ENCODE peak calls at places on chromosome 2, in four cellular contexts. O is prostate gland, A is H7, S is NCI-H1436. J is an unnamed sample.
A peak's percentile ranks its signal among the peaks of the same experiment; 100 is the strongest.

GRCh38 chr2:44237221-44237620 is 38.1 kb upstream of the SLC3A1 start:
- DNase-seq in S (no peak), O (no peak), A (no peak), J (peak; percentile 9)

GRCh38 chr2:10036095-10036879 is 7.1 kb upstream of the KLF11 start:
- DNase-seq in O (no peak), A (peak; percentile 86), S (no peak), J (no peak)

GRCh38 chr2:31404302-31404701 is 10.2 kb downstream of the XDH start:
- DNase-seq in O (no peak), A (no peak), S (no peak), J (no peak)

GRCh38 chr2:197037863-197038398 is 111.4 kb upstream of the PGAP1 start:
- DNase-seq in S (no peak), O (no peak), A (no peak), J (no peak)

GRCh38 chr2:197777823-197778407 is 7.2 kb downstream of the BOLL start:
- DNase-seq in O (no peak), S (no peak), A (peak; percentile 23), J (peak; percentile 12)

GRCh38 chr2:128362889-128363228 is 44.2 kb upstream of the HS6ST1 start:
- DNase-seq in A (peak; percentile 87), S (no peak), O (peak; percentile 55), J (no peak)

GRCh38 chr2:163401481-163401880 is 334.3 kb downstream of the FIGN start:
- DNase-seq in S (no peak), A (no peak), O (no peak), J (no peak)

GRCh38 chr2:28563869-28564268 is 68.0 kb downstream of the PLB1 start:
- DNase-seq in S (no peak), A (no peak), O (no peak), J (no peak)

GRCh38 chr2:73063909-73064875 is 7.3 kb downstream of the SFXN5 start:
- DNase-seq in A (peak; percentile 59), S (no peak), O (no peak), J (no peak)

GRCh38 chr2:213995400-213996105 is 415.3 kb upstream of the VWC2L start:
- DNase-seq in S (no peak), O (no peak), A (no peak), J (no peak)

GRCh38 chr2:31246184-31246852 is 12.4 kb downstream of the EHD3 start:
- DNase-seq in S (no peak), O (no peak), A (peak; percentile 13), J (no peak)

GRCh38 chr2:72949642-72950041 is 32.3 kb downstream of the EMX1 start:
- DNase-seq in S (no peak), A (no peak), O (no peak), J (no peak)

GRCh38 chr2:152950125-152950524 is 231.7 kb downstream of the ARL6IP6 start:
- DNase-seq in S (no peak), A (peak; percentile 4), O (no peak), J (no peak)

GRCh38 chr2:46657042-46657504 is 177.7 kb downstream of the TMEM247 start:
- DNase-seq in O (no peak), S (no peak), A (peak; percentile 55), J (no peak)

GRCh38 chr2:204407209-204408070 is 137.8 kb upstream of the PARD3B start:
- DNase-seq in S (no peak), O (no peak), A (no peak), J (no peak)

GRCh38 chr2:101829018-101829396 is 131.5 kb downstream of the MAP4K4 start:
- DNase-seq in S (no peak), A (no peak), O (no peak), J (no peak)

GRCh38 chr2:97906309-97906708 is 89.4 kb downstream of the TMEM131 start:
- DNase-seq in S (no peak), A (no peak), O (no peak), J (no peak)

GRCh38 chr2:201644001-201644400 is 698 bp upstream of the TMEM237 start:
- DNase-seq in S (no peak), O (peak; percentile 58), A (no peak), J (no peak)

GRCh38 chr2:218015831-218016521 is 13.2 kb upstream of the TNS1 start:
- DNase-seq in A (no peak), S (no peak), O (no peak), J (no peak)

GRCh38 chr2:222703866-222704265 is 32.4 kb downstream of the MOGAT1 start:
- DNase-seq in A (no peak), S (no peak), O (no peak), J (no peak)

GRCh38 chr2:186508263-186508662 is 22.2 kb downstream of the ZC3H15 start:
- DNase-seq in A (no peak), S (no peak), O (no peak), J (no peak)

GRCh38 chr2:61793389-61793836 is 60.4 kb downstream of the FAM161A start:
- DNase-seq in A (peak; percentile 87), S (peak; percentile 45), O (peak; percentile 49), J (peak; percentile 65)

GRCh38 chr2:38127277-38127676 is 51.3 kb upstream of the CYP1B1 start:
- DNase-seq in A (no peak), O (no peak), S (no peak), J (no peak)

GRCh38 chr2:240457223-240458043 is 22.0 kb downstream of the GPC1 start:
- DNase-seq in O (no peak), A (peak; percentile 91), S (no peak), J (no peak)

GRCh38 chr2:95054016-95054415 is 28.5 kb downstream of the MAL start:
- DNase-seq in A (no peak), S (no peak), O (no peak), J (no peak)

GRCh38 chr2:174172802-174173355 is 75.5 kb downstream of the OLA1 start:
- DNase-seq in S (no peak), A (no peak), O (no peak), J (no peak)